ENCODE peak calls at places on chromosome 4, in ten cellular contexts. Y is GM23248; M is Ammon's horn; W is iPS-NIHi11; V is aorta; G is M059J; Z is ACHN; I is hypothalamus; K is stimulated activated CD8-positive, alpha-beta memory T cell treated with anti-CD3 and anti-CD28 coated beads, Interleukin-4, amount 100 ng/mL, for 4 hours; Q is fibroblast of pulmonary artery. O is an unnamed sample.

GRCh38 chr4:82792912-82793649 is 5.5 kb downstream of the SCD5 start:
- DNase-seq in Y (peak), Q (no peak), G (peak), Z (no peak), V (no peak), W (no peak), K (no peak), M (peak), I (no peak), O (no peak)

GRCh38 chr4:168585168-168586091 is 88.6 kb downstream of the PALLD start:
- DNase-seq in Q (peak), W (peak), G (peak), I (peak), V (peak), K (no peak), Z (peak), Y (peak), M (peak), O (peak)

GRCh38 chr4:123597586-123597985 is 201.0 kb downstream of the SPRY1 start:
- DNase-seq in W (no peak), Q (peak), G (peak), Y (peak), V (no peak), K (no peak), M (no peak), I (no peak), Z (no peak), O (no peak)

GRCh38 chr4:109739547-109739946 is 9.7 kb upstream of the PLA2G12A start:
- DNase-seq in W (no peak), G (peak), Z (no peak), I (no peak), Q (peak), M (no peak), Y (peak), V (no peak), K (no peak), O (no peak)

GRCh38 chr4:101044766-101045165 is 302.6 kb downstream of the PPP3CA start:
- DNase-seq in I (no peak), Y (no peak), G (no peak), Z (no peak), K (no peak), Q (no peak), M (no peak), W (no peak), V (no peak), O (no peak)

GRCh38 chr4:135718019-135718418 is 1516.4 kb upstream of the PABPC4L start:
- DNase-seq in W (no peak), I (no peak), Y (no peak), Z (peak), M (no peak), Q (peak), V (no peak), G (no peak), K (no peak), O (no peak)

GRCh38 chr4:123891901-123892300 is 495.3 kb downstream of the SPRY1 start:
- DNase-seq in W (no peak), Q (no peak), G (no peak), Z (no peak), K (no peak), Y (no peak), V (no peak), M (no peak), I (no peak), O (no peak)

GRCh38 chr4:27327421-27328181 is 467.0 kb downstream of the STIM2 start:
- DNase-seq in Z (no peak), V (no peak), I (no peak), Y (peak), W (no peak), M (no peak), K (no peak), G (no peak), Q (no peak), O (no peak)

GRCh38 chr4:163694385-163694784 is 199.9 kb downstream of the TMA16 start:
- DNase-seq in Q (no peak), Z (peak), V (no peak), Y (no peak), G (peak), W (no peak), I (no peak), K (no peak), M (no peak), O (no peak)

GRCh38 chr4:119103263-119103662 is 32.4 kb upstream of the MYOZ2 start:
- DNase-seq in G (peak), Q (peak), Y (peak), Z (peak), K (no peak), I (no peak), V (peak), M (no peak), W (peak), O (no peak)

GRCh38 chr4:153731239-153731638 is 28.6 kb downstream of the RNF175 start:
- DNase-seq in I (no peak), Y (peak), Z (no peak), W (no peak), G (peak), Q (peak), V (no peak), K (no peak), M (no peak), O (no peak)

GRCh38 chr4:103996637-103997036 is 276.9 kb upstream of the TACR3 start:
- DNase-seq in I (no peak), Y (peak), M (peak), Z (peak), V (no peak), K (no peak), Q (peak), W (peak), G (peak), O (peak)

GRCh38 chr4:46506876-46507275 is 116.9 kb upstream of the GABRA2 start:
- DNase-seq in Q (peak), G (peak), K (no peak), Z (peak), V (no peak), M (no peak), I (no peak), Y (peak), W (no peak), O (no peak)

GRCh38 chr4:47031011-47031678 is at the start of gene GABRB1:
- DNase-seq in K (no peak), I (peak), G (peak), M (peak), Z (peak), Q (peak), Y (peak), V (peak), W (peak), O (peak)

GRCh38 chr4:143773998-143774898 is 73.8 kb upstream of the FREM3 start:
- DNase-seq in I (no peak), W (peak), Z (peak), V (no peak), K (peak), Y (peak), Q (peak), G (peak), M (no peak), O (peak)

GRCh38 chr4:183968931-183969330 is 63.8 kb downstream of the STOX2 start:
- DNase-seq in K (no peak), G (no peak), V (no peak), I (no peak), Z (no peak), W (no peak), Q (no peak), Y (no peak), M (no peak), O (no peak)

GRCh38 chr4:152257601-152258066 is 278.3 kb downstream of the FBXW7 start:
- DNase-seq in Z (no peak), Y (peak), W (no peak), G (peak), Q (peak), M (no peak), V (no peak), I (no peak), K (no peak), O (no peak)